ENCODE peak calls at places on chromosomes 3 and 15, in five cellular contexts. Q, K, R, U and E are unnamed samples.
A peak's percentile ranks its signal among the peaks of the same experiment; 100 is the strongest.

GRCh38 chr3:78580691-78581090 is 1187.1 kb downstream of the ROBO1 start:
- DNase-seq in Q (no peak), K (no peak), U (no peak), R (no peak), E (no peak)

GRCh38 chr3:123642957-123643330 is 58.1 kb upstream of the HACD2 start:
- DNase-seq in U (no peak), Q (no peak), R (no peak), K (no peak), E (no peak)

GRCh38 chr3:14803101-14803980 is 15.4 kb upstream of the FGD5 start:
- DNase-seq in Q (peak; percentile 27), K (no peak), R (no peak), U (peak; percentile 78), E (no peak)

GRCh38 chr15:45378913-45379262 is 544 bp upstream of the GATM start:
- DNase-seq in U (no peak), K (no peak), R (no peak), Q (no peak), E (no peak)

GRCh38 chr15:88911766-88912118 is 1.4 kb downstream of the MFGE8 start:
- DNase-seq in Q (peak; percentile 39), R (no peak), K (no peak), U (no peak), E (peak; percentile 63)

GRCh38 chr3:184907941-184908649 is 96.1 kb downstream of the VPS8 start:
- DNase-seq in K (no peak), R (no peak), U (no peak), Q (no peak), E (no peak)

GRCh38 chr15:72136170-72137051 is 18.2 kb downstream of the SENP8 start:
- DNase-seq in Q (no peak), U (no peak), R (no peak), K (no peak), E (no peak)

GRCh38 chr3:120705851-120706582 is 24.0 kb upstream of the HGD start:
- DNase-seq in R (no peak), Q (no peak), U (no peak), K (no peak), E (no peak)

GRCh38 chr3:127053026-127053425 is 70.1 kb downstream of the PLXNA1 start:
- DNase-seq in R (no peak), Q (no peak), U (no peak), K (no peak), E (no peak)

GRCh38 chr3:171485338-171485737 is 25.1 kb upstream of the TNIK start:
- DNase-seq in K (no peak), Q (no peak), U (no peak), R (no peak), E (no peak)

GRCh38 chr15:83436513-83437158 is 10.5 kb upstream of the SH3GL3 start:
- DNase-seq in Q (peak; percentile 63), U (peak; percentile 7), K (no peak), R (no peak), E (peak; percentile 27)

GRCh38 chr15:61122624-61123375 is 106.3 kb downstream of the RORA start:
- DNase-seq in U (no peak), Q (no peak), R (no peak), K (no peak), E (no peak)
- TF ChIP-seq SUZ12 in U (no peak), Q (no peak), R (no peak), K (no peak), E (no peak)

GRCh38 chr15:51365417-51365816 is 24.0 kb downstream of the GLDN start:
- DNase-seq in U (no peak), R (no peak), Q (no peak), K (no peak), E (no peak)

GRCh38 chr15:51368307-51368706 is 26.9 kb downstream of the GLDN start:
- DNase-seq in U (no peak), K (no peak), R (no peak), Q (no peak), E (no peak)

GRCh38 chr15:51367322-51367976 is 26.0 kb downstream of the GLDN start:
- DNase-seq in Q (no peak), K (no peak), R (no peak), U (no peak), E (no peak)

GRCh38 chr15:51366911-51367310 is 25.5 kb downstream of the GLDN start:
- DNase-seq in U (no peak), R (no peak), Q (no peak), K (no peak), E (no peak)

DNA sequence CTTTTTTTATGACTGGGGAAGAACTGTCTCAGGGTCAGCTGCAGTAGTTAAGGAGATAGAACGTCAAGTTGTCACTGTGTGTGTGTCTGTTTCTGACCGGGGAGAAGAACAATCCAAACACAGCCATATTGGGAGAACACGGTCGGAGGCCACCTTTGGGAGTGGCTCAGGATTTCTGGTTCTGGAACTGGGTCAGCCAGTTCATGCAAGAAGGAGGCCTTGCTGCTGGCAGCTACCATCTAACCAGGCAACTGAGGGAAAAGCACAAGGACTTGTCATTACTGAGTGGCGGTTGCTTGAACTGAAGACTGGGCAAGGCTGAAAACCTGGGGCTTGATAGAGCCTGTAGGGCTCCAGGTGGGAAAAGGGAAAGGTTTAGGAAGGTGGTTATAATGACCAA is 24.6 kb downstream of the GLDN start:
- DNase-seq in U (no peak), Q (no peak), K (no peak), R (no peak), E (no peak)
- TF ChIP-seq SUZ12 in U (no peak), Q (no peak), K (no peak), R (no peak), E (no peak)

GRCh38 chr3:63351159-63352007 is 73.3 kb downstream of the SYNPR start:
- DNase-seq in R (no peak), K (peak; percentile 1), Q (peak; percentile 43), U (peak; percentile 51), E (peak; percentile 54)
- TF ChIP-seq SUZ12 in R (no peak), K (no peak), Q (no peak), U (no peak), E (no peak)

GRCh38 chr3:177777699-177778098 is 580.4 kb upstream of the TBL1XR1 start:
- DNase-seq in K (peak; percentile 20), U (peak; percentile 52), R (no peak), Q (peak; percentile 32), E (peak; percentile 36)

GRCh38 chr3:177783338-177783737 is 586.1 kb upstream of the TBL1XR1 start:
- DNase-seq in U (no peak), Q (no peak), K (no peak), R (no peak), E (no peak)

GRCh38 chr3:177776656-177777055 is 579.4 kb upstream of the TBL1XR1 start:
- DNase-seq in R (no peak), Q (no peak), U (peak; percentile 18), K (no peak), E (no peak)

GRCh38 chr3:177778633-177779032 is 581.4 kb upstream of the TBL1XR1 start:
- DNase-seq in R (no peak), U (no peak), Q (no peak), K (no peak), E (no peak)

GRCh38 chr3:177781686-177782161 is 584.4 kb upstream of the TBL1XR1 start:
- DNase-seq in R (no peak), Q (no peak), K (no peak), U (no peak), E (no peak)
- TF ChIP-seq SUZ12 in R (no peak), Q (no peak), K (no peak), U (no peak), E (no peak)

DNA sequence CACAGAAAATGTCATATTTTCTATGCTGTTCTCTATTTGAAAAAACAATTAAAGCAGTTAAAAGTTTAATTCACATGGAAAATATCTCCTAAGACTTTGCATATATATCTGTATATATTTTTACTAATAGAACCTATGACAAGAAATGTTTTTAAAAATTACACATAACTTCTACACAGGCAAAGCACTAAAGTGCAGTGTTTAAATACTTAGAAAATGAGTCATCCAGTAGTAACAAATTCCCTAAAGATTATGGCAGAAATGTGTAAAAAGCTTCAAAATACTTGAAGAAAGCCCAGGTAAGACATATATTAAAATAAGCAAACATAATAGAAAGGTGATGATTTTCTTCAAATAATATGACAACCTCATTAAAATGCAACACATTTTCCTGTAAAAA is 236.6 kb downstream of the TBC1D5 start:
- DNase-seq in U (no peak), Q (no peak), R (no peak), K (no peak), E (no peak)
- TF ChIP-seq SUZ12 in U (no peak), Q (no peak), R (no peak), K (no peak), E (no peak)

GRCh38 chr3:25573386-25574171 is 91.1 kb downstream of the TOP2B start:
- DNase-seq in R (no peak), K (no peak), U (no peak), Q (no peak), E (no peak)

GRCh38 chr3:25574172-25574765 is 90.4 kb downstream of the TOP2B start:
- DNase-seq in K (no peak), R (no peak), Q (no peak), U (no peak), E (no peak)

GRCh38 chr3:25571285-25571684 is 93.4 kb downstream of the TOP2B start:
- DNase-seq in K (no peak), R (no peak), Q (no peak), U (no peak), E (no peak)

GRCh38 chr3:25572919-25573385 is 91.8 kb downstream of the TOP2B start:
- DNase-seq in K (no peak), U (no peak), Q (no peak), R (no peak), E (no peak)

DNA sequence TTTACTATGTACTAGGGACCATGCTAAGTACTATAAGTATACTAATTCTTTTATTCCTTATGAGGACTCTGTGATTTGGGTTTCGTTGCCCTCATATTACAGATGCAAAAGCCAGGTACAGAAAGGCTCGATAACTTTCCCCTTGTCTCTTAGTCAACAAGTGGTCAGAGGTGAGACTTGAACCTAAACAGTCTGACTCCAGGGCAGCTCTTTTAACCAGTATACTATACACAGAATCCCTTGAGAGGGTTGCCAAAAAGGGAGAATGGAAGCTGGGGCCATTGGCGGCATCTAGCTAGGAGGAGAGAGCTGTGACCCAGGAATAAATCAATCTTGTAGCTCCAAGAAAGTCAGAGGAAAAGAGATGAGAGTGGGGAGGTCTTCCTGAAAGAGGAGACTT is 92.4 kb downstream of the TOP2B start:
- DNase-seq in K (no peak), Q (no peak), R (no peak), U (no peak), E (no peak)
- TF ChIP-seq SUZ12 in K (no peak), Q (no peak), R (no peak), U (no peak), E (no peak)

GRCh38 chr3:11640009-11640673 is 3.6 kb downstream of the VGLL4 start:
- DNase-seq in Q (no peak), R (no peak), U (no peak), K (no peak), E (no peak)
- TF ChIP-seq SUZ12 in Q (no peak), R (no peak), U (no peak), K (no peak), E (no peak)

GRCh38 chr3:60809857-60810256 is 441.4 kb downstream of the FHIT start:
- DNase-seq in U (peak; percentile 16), K (no peak), R (no peak), Q (peak; percentile 25), E (no peak)
- TF ChIP-seq SUZ12 in U (no peak), K (no peak), R (no peak), Q (no peak), E (no peak)